ENCODE peak calls at places on chromosomes 5 and 9, in seven cellular contexts. One of them, this sample, is unnamed.

GRCh38 chr5:121019734-121020133 is 555.6 kb downstream of the PRR16 start:
- DNase-seq in A549: no peak
- DNase-seq in uterus: no peak
- DNase-seq in NT2/D1: no peak
- DNase-seq in neuronal stem cell: no peak
- DNase-seq in right lobe of liver: no peak
- DNase-seq in fibroblast of lung: no peak
- DNase-seq in this sample: no peak

GRCh38 chr5:150215978-150216944 is 26.4 kb downstream of the SLC6A7 start:
- DNase-seq in right lobe of liver: no peak
- DNase-seq in neuronal stem cell: no peak
- DNase-seq in A549: no peak
- DNase-seq in fibroblast of lung: no peak
- DNase-seq in uterus: peak; percentile 28
- DNase-seq in NT2/D1: no peak
- DNase-seq in this sample: no peak

GRCh38 chr5:15791859-15792258 is 291.9 kb downstream of the FBXL7 start:
- DNase-seq in uterus: no peak
- DNase-seq in fibroblast of lung: peak; percentile 73
- DNase-seq in neuronal stem cell: no peak
- DNase-seq in NT2/D1: no peak
- DNase-seq in A549: no peak
- DNase-seq in right lobe of liver: no peak
- DNase-seq in this sample: no peak

GRCh38 chr5:11273180-11273882 is 512.3 kb upstream of the DAP start:
- DNase-seq in NT2/D1: no peak
- DNase-seq in uterus: no peak
- DNase-seq in right lobe of liver: no peak
- DNase-seq in neuronal stem cell: no peak
- DNase-seq in fibroblast of lung: peak; percentile 54
- DNase-seq in A549: no peak
- DNase-seq in this sample: no peak

GRCh38 chr5:88607492-88607891 is 275.5 kb downstream of the MEF2C start:
- DNase-seq in fibroblast of lung: no peak
- DNase-seq in A549: no peak
- DNase-seq in NT2/D1: no peak
- DNase-seq in uterus: no peak
- DNase-seq in neuronal stem cell: no peak
- DNase-seq in right lobe of liver: no peak
- DNase-seq in this sample: no peak

GRCh38 chr9:98222885-98223640 is 30.6 kb upstream of the CORO2A start:
- DNase-seq in neuronal stem cell: no peak
- DNase-seq in uterus: no peak
- DNase-seq in NT2/D1: peak; percentile 68
- DNase-seq in A549: peak; percentile 79
- DNase-seq in right lobe of liver: no peak
- DNase-seq in fibroblast of lung: peak; percentile 100
- DNase-seq in this sample: no peak

GRCh38 chr9:123309611-123310010 is 41.2 kb upstream of the STRBP start:
- DNase-seq in uterus: no peak
- DNase-seq in neuronal stem cell: no peak
- DNase-seq in right lobe of liver: no peak
- DNase-seq in NT2/D1: no peak
- DNase-seq in fibroblast of lung: no peak
- DNase-seq in A549: no peak
- DNase-seq in this sample: no peak

GRCh38 chr5:131393498-131393968 is 129.7 kb downstream of the CDC42SE2 start:
- DNase-seq in A549: no peak
- DNase-seq in right lobe of liver: peak; percentile 37
- DNase-seq in fibroblast of lung: peak; percentile 75
- DNase-seq in neuronal stem cell: no peak
- DNase-seq in uterus: no peak
- DNase-seq in NT2/D1: no peak
- DNase-seq in this sample: no peak

GRCh38 chr5:108345541-108346171 is 36.2 kb downstream of the FBXL17 start:
- DNase-seq in fibroblast of lung: peak; percentile 41
- DNase-seq in neuronal stem cell: peak; percentile 14
- DNase-seq in NT2/D1: no peak
- DNase-seq in A549: peak; percentile 57
- DNase-seq in uterus: no peak
- DNase-seq in right lobe of liver: no peak
- DNase-seq in this sample: peak; percentile 29

GRCh38 chr5:168991311-168991710 is 309.6 kb downstream of the SLIT3 start:
- DNase-seq in A549: peak; percentile 22
- DNase-seq in NT2/D1: no peak
- DNase-seq in fibroblast of lung: no peak
- DNase-seq in neuronal stem cell: no peak
- DNase-seq in uterus: no peak
- DNase-seq in right lobe of liver: no peak
- DNase-seq in this sample: no peak

GRCh38 chr9:575139-575538 is 266.4 kb upstream of the DMRT1 start:
- DNase-seq in NT2/D1: no peak
- DNase-seq in fibroblast of lung: no peak
- DNase-seq in uterus: no peak
- DNase-seq in A549: no peak
- DNase-seq in right lobe of liver: no peak
- DNase-seq in neuronal stem cell: no peak
- DNase-seq in this sample: no peak

GRCh38 chr9:81526587-81526986 is 162.8 kb downstream of the TLE1 start:
- DNase-seq in right lobe of liver: no peak
- DNase-seq in fibroblast of lung: peak; percentile 85
- DNase-seq in neuronal stem cell: no peak
- DNase-seq in A549: no peak
- DNase-seq in NT2/D1: no peak
- DNase-seq in uterus: no peak
- DNase-seq in this sample: no peak

GRCh38 chr9:93578844-93579243 is 2.5 kb downstream of the PHF2 start:
- DNase-seq in uterus: no peak
- DNase-seq in neuronal stem cell: no peak
- DNase-seq in A549: no peak
- DNase-seq in right lobe of liver: no peak
- DNase-seq in fibroblast of lung: no peak
- DNase-seq in NT2/D1: no peak
- DNase-seq in this sample: no peak

GRCh38 chr9:111034146-111034545 is 4.1 kb downstream of the LPAR1 start:
- DNase-seq in uterus: no peak
- DNase-seq in neuronal stem cell: no peak
- DNase-seq in A549: no peak
- DNase-seq in fibroblast of lung: no peak
- DNase-seq in right lobe of liver: no peak
- DNase-seq in NT2/D1: no peak
- DNase-seq in this sample: no peak

GRCh38 chr5:65334077-65334476 is 147.6 kb downstream of the ADAMTS6 start:
- DNase-seq in NT2/D1: no peak
- DNase-seq in uterus: no peak
- DNase-seq in right lobe of liver: no peak
- DNase-seq in A549: no peak
- DNase-seq in neuronal stem cell: no peak
- DNase-seq in fibroblast of lung: peak; percentile 50
- DNase-seq in this sample: no peak

GRCh38 chr5:33737284-33737683 is 154.5 kb downstream of the ADAMTS12 start:
- DNase-seq in NT2/D1: no peak
- DNase-seq in right lobe of liver: no peak
- DNase-seq in uterus: no peak
- DNase-seq in fibroblast of lung: no peak
- DNase-seq in neuronal stem cell: no peak
- DNase-seq in A549: no peak
- DNase-seq in this sample: no peak

GRCh38 chr5:43486353-43486752 is 2.7 kb upstream of the TMEM267 start:
- DNase-seq in right lobe of liver: no peak
- DNase-seq in neuronal stem cell: no peak
- DNase-seq in NT2/D1: no peak
- DNase-seq in A549: no peak
- DNase-seq in uterus: no peak
- DNase-seq in fibroblast of lung: no peak
- DNase-seq in this sample: no peak

GRCh38 chr9:93670208-93671029 is 94.0 kb downstream of the PHF2 start:
- DNase-seq in fibroblast of lung: peak; percentile 25
- DNase-seq in NT2/D1: no peak
- DNase-seq in right lobe of liver: peak; percentile 11
- DNase-seq in A549: no peak
- DNase-seq in neuronal stem cell: no peak
- DNase-seq in uterus: peak; percentile 9
- DNase-seq in this sample: no peak

GRCh38 chr5:111931658-111932057 is 174.7 kb upstream of the NREP start:
- DNase-seq in uterus: no peak
- DNase-seq in A549: no peak
- DNase-seq in fibroblast of lung: peak; percentile 36
- DNase-seq in right lobe of liver: no peak
- DNase-seq in neuronal stem cell: no peak
- DNase-seq in NT2/D1: no peak
- DNase-seq in this sample: no peak

GRCh38 chr5:57889558-57889957 is 406.9 kb upstream of the ACTBL2 start:
- DNase-seq in A549: peak; percentile 87
- DNase-seq in fibroblast of lung: peak; percentile 96
- DNase-seq in neuronal stem cell: no peak
- DNase-seq in right lobe of liver: no peak
- DNase-seq in uterus: no peak
- DNase-seq in NT2/D1: no peak
- DNase-seq in this sample: no peak

DNA sequence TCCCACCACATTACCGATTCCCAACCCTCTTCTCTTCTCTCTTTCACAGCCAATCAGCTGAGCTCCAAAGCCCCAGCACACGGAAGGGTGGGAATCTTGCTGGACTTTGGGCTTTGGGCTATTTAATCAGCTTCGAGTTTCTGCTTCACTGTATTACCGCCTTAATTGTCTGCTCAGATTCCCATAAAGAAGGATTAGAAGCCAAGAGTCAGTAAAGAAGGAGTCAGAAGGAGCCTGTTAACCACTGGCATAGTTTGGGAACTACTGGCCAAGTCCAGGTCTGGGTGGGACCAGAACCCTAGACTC is 4.4 kb downstream of the SPRY4 start:
- DNase-seq in uterus: no peak
- DNase-seq in right lobe of liver: no peak
- DNase-seq in neuronal stem cell: no peak
- DNase-seq in A549: no peak
- DNase-seq in fibroblast of lung: no peak
- DNase-seq in NT2/D1: no peak
- DNase-seq in this sample: no peak
- H3K4me1 ChIP-seq in uterus: no peaks in the 10 kb centered on the region
- H3K4me1 ChIP-seq in right lobe of liver: peaks cover 4% of the 10 kb centered on the region
- H3K4me1 ChIP-seq in neuronal stem cell: peaks cover 58% of the 10 kb centered on the region
- H3K4me1 ChIP-seq in A549: peaks cover 37% of the 10 kb centered on the region
- H3K4me1 ChIP-seq in fibroblast of lung: peaks cover 25% of the 10 kb centered on the region
- H3K4me1 ChIP-seq in NT2/D1: peaks cover 8% of the 10 kb centered on the region
- H3K4me1 ChIP-seq in this sample: peaks cover 35% of the 10 kb centered on the region

GRCh38 chr5:124280044-124280443 is 466.4 kb downstream of the ZNF608 start:
- DNase-seq in uterus: no peak
- DNase-seq in fibroblast of lung: no peak
- DNase-seq in A549: no peak
- DNase-seq in NT2/D1: no peak
- DNase-seq in neuronal stem cell: no peak
- DNase-seq in right lobe of liver: no peak
- DNase-seq in this sample: no peak
- H3K4me1 ChIP-seq in uterus: no peaks in the 10 kb centered on the region
- H3K4me1 ChIP-seq in fibroblast of lung: no peaks in the 10 kb centered on the region
- H3K4me1 ChIP-seq in A549: peaks cover 5% of the 10 kb centered on the region
- H3K4me1 ChIP-seq in NT2/D1: no peaks in the 10 kb centered on the region
- H3K4me1 ChIP-seq in neuronal stem cell: peaks cover 8% of the 10 kb centered on the region
- H3K4me1 ChIP-seq in right lobe of liver: no peaks in the 10 kb centered on the region
- H3K4me1 ChIP-seq in this sample: no peaks in the 10 kb centered on the region

GRCh38 chr9:128057724-128058409 is 9.3 kb downstream of the NAIF1 start:
- DNase-seq in fibroblast of lung: no peak
- DNase-seq in right lobe of liver: no peak
- DNase-seq in A549: no peak
- DNase-seq in NT2/D1: no peak
- DNase-seq in uterus: no peak
- DNase-seq in neuronal stem cell: no peak
- DNase-seq in this sample: no peak
- H3K4me1 ChIP-seq in fibroblast of lung: peaks cover 14% of the 10 kb centered on the region
- H3K4me1 ChIP-seq in right lobe of liver: no peaks in the 10 kb centered on the region
- H3K4me1 ChIP-seq in A549: peaks cover 20% of the 10 kb centered on the region
- H3K4me1 ChIP-seq in NT2/D1: peaks cover 14% of the 10 kb centered on the region
- H3K4me1 ChIP-seq in uterus: peaks cover 12% of the 10 kb centered on the region
- H3K4me1 ChIP-seq in neuronal stem cell: peaks cover 12% of the 10 kb centered on the region
- H3K4me1 ChIP-seq in this sample: peaks cover 28% of the 10 kb centered on the region

GRCh38 chr9:87501806-87502205 is 4.1 kb downstream of the DAPK1 start:
- DNase-seq in uterus: no peak
- DNase-seq in A549: no peak
- DNase-seq in fibroblast of lung: no peak
- DNase-seq in neuronal stem cell: no peak
- DNase-seq in NT2/D1: no peak
- DNase-seq in right lobe of liver: no peak
- DNase-seq in this sample: no peak
- H3K4me1 ChIP-seq in uterus: no peaks in the 10 kb centered on the region
- H3K4me1 ChIP-seq in A549: peaks cover 73% of the 10 kb centered on the region
- H3K4me1 ChIP-seq in fibroblast of lung: no peaks in the 10 kb centered on the region
- H3K4me1 ChIP-seq in neuronal stem cell: peaks cover 4% of the 10 kb centered on the region
- H3K4me1 ChIP-seq in NT2/D1: no peaks in the 10 kb centered on the region
- H3K4me1 ChIP-seq in right lobe of liver: no peaks in the 10 kb centered on the region
- H3K4me1 ChIP-seq in this sample: no peaks in the 10 kb centered on the region

DNA sequence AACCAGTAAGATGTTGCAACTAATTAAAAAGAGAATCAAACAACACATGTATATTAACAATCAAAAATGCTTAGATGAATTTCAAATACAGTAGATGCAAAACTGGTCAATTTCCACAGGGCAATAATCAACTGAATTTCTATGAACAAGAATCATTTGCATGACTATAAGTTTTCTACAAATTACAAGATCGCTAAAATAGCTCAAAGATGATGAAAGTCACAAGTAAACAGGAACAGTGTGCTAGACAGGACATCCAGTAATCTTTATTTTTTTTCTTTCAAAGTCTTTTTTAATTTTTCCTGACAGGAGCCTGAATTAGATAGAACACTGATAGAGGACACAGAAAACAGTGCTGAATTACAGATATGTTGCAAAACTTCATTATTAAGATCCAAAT is 608.2 kb upstream of the DAB2 start:
- DNase-seq in neuronal stem cell: no peak
- DNase-seq in fibroblast of lung: no peak
- DNase-seq in uterus: no peak
- DNase-seq in NT2/D1: no peak
- DNase-seq in A549: no peak
- DNase-seq in right lobe of liver: no peak
- DNase-seq in this sample: no peak
- H3K4me1 ChIP-seq in neuronal stem cell: no peaks in the 10 kb centered on the region
- H3K4me1 ChIP-seq in fibroblast of lung: no peaks in the 10 kb centered on the region
- H3K4me1 ChIP-seq in uterus: no peaks in the 10 kb centered on the region
- H3K4me1 ChIP-seq in NT2/D1: no peaks in the 10 kb centered on the region
- H3K4me1 ChIP-seq in A549: no peaks in the 10 kb centered on the region
- H3K4me1 ChIP-seq in right lobe of liver: no peaks in the 10 kb centered on the region
- H3K4me1 ChIP-seq in this sample: peaks cover 6% of the 10 kb centered on the region

GRCh38 chr9:137963525-137963924 is 85.9 kb downstream of the CACNA1B start:
- DNase-seq in right lobe of liver: no peak
- DNase-seq in NT2/D1: no peak
- DNase-seq in fibroblast of lung: no peak
- DNase-seq in neuronal stem cell: no peak
- DNase-seq in uterus: no peak
- DNase-seq in A549: no peak
- DNase-seq in this sample: no peak
- H3K4me1 ChIP-seq in right lobe of liver: no peaks in the 10 kb centered on the region
- H3K4me1 ChIP-seq in NT2/D1: no peaks in the 10 kb centered on the region
- H3K4me1 ChIP-seq in fibroblast of lung: no peaks in the 10 kb centered on the region
- H3K4me1 ChIP-seq in neuronal stem cell: peaks cover 7% of the 10 kb centered on the region
- H3K4me1 ChIP-seq in uterus: no peaks in the 10 kb centered on the region
- H3K4me1 ChIP-seq in A549: no peaks in the 10 kb centered on the region
- H3K4me1 ChIP-seq in this sample: no peaks in the 10 kb centered on the region

DNA sequence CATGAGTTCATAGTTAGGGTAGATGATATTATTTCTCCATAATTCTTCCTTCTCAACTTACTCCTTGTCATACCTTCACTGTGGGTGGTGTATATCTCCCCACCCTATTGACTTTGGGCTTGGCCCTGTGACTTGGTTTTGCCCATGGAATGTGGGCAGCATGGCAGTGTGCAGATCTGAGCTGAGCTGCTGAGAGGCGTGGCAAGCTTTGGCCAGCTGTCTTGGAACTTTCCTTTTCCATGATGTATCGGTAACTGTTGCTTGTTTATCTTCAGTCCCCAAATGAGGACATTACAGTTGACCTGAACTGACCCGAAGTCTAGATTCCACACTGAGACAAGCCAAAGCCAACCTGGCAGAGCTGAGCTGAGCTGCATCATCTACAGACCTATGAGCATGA is 70.4 kb downstream of the RALGPS1 start:
- DNase-seq in neuronal stem cell: no peak
- DNase-seq in NT2/D1: no peak
- DNase-seq in A549: peak; percentile 56
- DNase-seq in uterus: no peak
- DNase-seq in fibroblast of lung: no peak
- DNase-seq in right lobe of liver: no peak
- DNase-seq in this sample: no peak
- H3K4me1 ChIP-seq in neuronal stem cell: peaks cover 2% of the 10 kb centered on the region
- H3K4me1 ChIP-seq in NT2/D1: no peaks in the 10 kb centered on the region
- H3K4me1 ChIP-seq in A549: peaks cover 31% of the 10 kb centered on the region
- H3K4me1 ChIP-seq in uterus: no peaks in the 10 kb centered on the region
- H3K4me1 ChIP-seq in fibroblast of lung: peaks cover 8% of the 10 kb centered on the region
- H3K4me1 ChIP-seq in right lobe of liver: no peaks in the 10 kb centered on the region
- H3K4me1 ChIP-seq in this sample: peaks cover 69% of the 10 kb centered on the region